ENCODE peak calls at places on chromosomes 7 and 10, in four cellular contexts. One of them, this sample, is unnamed.

GRCh38 chr7:159027803-159028455 is 116.7 kb downstream of the VIPR2 start:
- DNase-seq in RWPE1: peak
- DNase-seq in sciatic nerve: no peak
- DNase-seq in fibroblast of mammary gland: peak
- DNase-seq in this sample: no peak

GRCh38 chr7:21568762-21569161 is 25.9 kb downstream of the DNAH11 start:
- DNase-seq in RWPE1: peak
- DNase-seq in sciatic nerve: no peak
- DNase-seq in fibroblast of mammary gland: no peak
- DNase-seq in this sample: no peak

GRCh38 chr10:15738237-15738928 is 18.7 kb upstream of the ITGA8 start:
- DNase-seq in RWPE1: no peak
- DNase-seq in sciatic nerve: no peak
- DNase-seq in fibroblast of mammary gland: peak
- DNase-seq in this sample: no peak

GRCh38 chr10:113060221-113061053 is 110.4 kb downstream of the TCF7L2 start:
- DNase-seq in RWPE1: no peak
- DNase-seq in sciatic nerve: no peak
- DNase-seq in fibroblast of mammary gland: no peak
- DNase-seq in this sample: no peak

GRCh38 chr7:139231513-139232376 is 708 bp downstream of the UBN2 start:
- DNase-seq in RWPE1: peak
- DNase-seq in sciatic nerve: peak
- DNase-seq in fibroblast of mammary gland: peak
- DNase-seq in this sample: peak

GRCh38 chr10:68276224-68276623 is 44.3 kb upstream of the ATOH7 start:
- DNase-seq in RWPE1: no peak
- DNase-seq in sciatic nerve: no peak
- DNase-seq in fibroblast of mammary gland: no peak
- DNase-seq in this sample: no peak

GRCh38 chr10:102310356-102311024 is 65.2 kb downstream of the GBF1 start:
- DNase-seq in RWPE1: no peak
- DNase-seq in sciatic nerve: no peak
- DNase-seq in fibroblast of mammary gland: peak
- DNase-seq in this sample: peak

GRCh38 chr10:113037222-113037621 is 87.2 kb downstream of the TCF7L2 start:
- DNase-seq in RWPE1: no peak
- DNase-seq in sciatic nerve: no peak
- DNase-seq in fibroblast of mammary gland: no peak
- DNase-seq in this sample: no peak

GRCh38 chr10:61834519-61834918 is 67.0 kb upstream of the ARID5B start:
- DNase-seq in RWPE1: no peak
- DNase-seq in sciatic nerve: no peak
- DNase-seq in fibroblast of mammary gland: no peak
- DNase-seq in this sample: no peak

GRCh38 chr7:70571986-70572385 is 560.0 kb upstream of the GALNT17 start:
- DNase-seq in RWPE1: no peak
- DNase-seq in sciatic nerve: no peak
- DNase-seq in fibroblast of mammary gland: peak
- DNase-seq in this sample: no peak

GRCh38 chr10:64465653-64466052 is 944.5 kb downstream of the REEP3 start:
- DNase-seq in RWPE1: no peak
- DNase-seq in sciatic nerve: no peak
- DNase-seq in fibroblast of mammary gland: no peak
- DNase-seq in this sample: no peak

GRCh38 chr10:127563718-127564553 is 14.8 kb downstream of the NPS start:
- DNase-seq in RWPE1: no peak
- DNase-seq in sciatic nerve: no peak
- DNase-seq in fibroblast of mammary gland: peak
- DNase-seq in this sample: no peak

GRCh38 chr10:114777415-114777814 is 44.2 kb upstream of the FHIP2A start:
- DNase-seq in RWPE1: no peak
- DNase-seq in sciatic nerve: no peak
- DNase-seq in fibroblast of mammary gland: no peak
- DNase-seq in this sample: no peak

GRCh38 chr7:87759511-87759910 is 116.6 kb downstream of the SLC25A40 start:
- DNase-seq in RWPE1: no peak
- DNase-seq in sciatic nerve: no peak
- DNase-seq in fibroblast of mammary gland: no peak
- DNase-seq in this sample: no peak

GRCh38 chr10:132967540-132967939 is 25.2 kb upstream of the CFAP46 start:
- DNase-seq in RWPE1: no peak
- DNase-seq in sciatic nerve: peak
- DNase-seq in fibroblast of mammary gland: no peak
- DNase-seq in this sample: no peak

GRCh38 chr7:24741691-24742639 is 15.3 kb downstream of the GSDME start:
- DNase-seq in RWPE1: peak
- DNase-seq in sciatic nerve: no peak
- DNase-seq in fibroblast of mammary gland: peak
- DNase-seq in this sample: no peak

GRCh38 chr7:116316838-116317612 is 106.7 kb downstream of the TES start:
- DNase-seq in RWPE1: peak
- DNase-seq in sciatic nerve: no peak
- DNase-seq in fibroblast of mammary gland: peak
- DNase-seq in this sample: peak

GRCh38 chr7:94067506-94067905 is 63.4 kb upstream of the BET1 start:
- DNase-seq in RWPE1: no peak
- DNase-seq in sciatic nerve: no peak
- DNase-seq in fibroblast of mammary gland: peak
- DNase-seq in this sample: no peak

GRCh38 chr10:124152781-124153600 is 59.6 kb upstream of the CHST15 start:
- DNase-seq in RWPE1: peak
- DNase-seq in sciatic nerve: peak
- DNase-seq in fibroblast of mammary gland: peak
- DNase-seq in this sample: peak

GRCh38 chr7:3880221-3880935 is 579.3 kb downstream of the SDK1 start:
- DNase-seq in RWPE1: no peak
- DNase-seq in sciatic nerve: no peak
- DNase-seq in fibroblast of mammary gland: no peak
- DNase-seq in this sample: no peak

GRCh38 chr7:50857804-50858203 is 75.1 kb upstream of the GRB10 start:
- DNase-seq in RWPE1: no peak
- DNase-seq in sciatic nerve: no peak
- DNase-seq in fibroblast of mammary gland: no peak
- DNase-seq in this sample: peak

GRCh38 chr10:88045116-88045515 is 181.7 kb downstream of the PTEN start:
- DNase-seq in RWPE1: no peak
- DNase-seq in sciatic nerve: no peak
- DNase-seq in fibroblast of mammary gland: no peak
- DNase-seq in this sample: no peak

GRCh38 chr7:17672774-17673173 is 267.5 kb downstream of the SNX13 start:
- DNase-seq in RWPE1: no peak
- DNase-seq in sciatic nerve: no peak
- DNase-seq in fibroblast of mammary gland: no peak
- DNase-seq in this sample: no peak

GRCh38 chr10:35394411-35394851 is 58.1 kb downstream of the CCNY start:
- DNase-seq in RWPE1: no peak
- DNase-seq in sciatic nerve: no peak
- DNase-seq in fibroblast of mammary gland: no peak
- DNase-seq in this sample: no peak

GRCh38 chr7:53697913-53698312 is 662.5 kb downstream of the POM121L12 start:
- DNase-seq in RWPE1: no peak
- DNase-seq in sciatic nerve: no peak
- DNase-seq in fibroblast of mammary gland: no peak
- DNase-seq in this sample: no peak

GRCh38 chr7:43646603-43647313 is 63.9 kb downstream of the STK17A start:
- DNase-seq in RWPE1: no peak
- DNase-seq in sciatic nerve: no peak
- DNase-seq in fibroblast of mammary gland: peak
- DNase-seq in this sample: no peak

GRCh38 chr10:125137601-125138438 is 22.5 kb downstream of the CTBP2 start:
- DNase-seq in RWPE1: no peak
- DNase-seq in sciatic nerve: no peak
- DNase-seq in fibroblast of mammary gland: no peak
- DNase-seq in this sample: no peak

GRCh38 chr10:32241946-32242345 is 105.0 kb downstream of the EPC1 start:
- DNase-seq in RWPE1: no peak
- DNase-seq in sciatic nerve: no peak
- DNase-seq in fibroblast of mammary gland: peak
- DNase-seq in this sample: no peak

GRCh38 chr7:133364959-133365680 is 112.2 kb downstream of the EXOC4 start:
- DNase-seq in RWPE1: no peak
- DNase-seq in sciatic nerve: no peak
- DNase-seq in fibroblast of mammary gland: peak
- DNase-seq in this sample: no peak

GRCh38 chr10:27157150-27157549 is 2.0 kb downstream of the MASTL start:
- DNase-seq in RWPE1: no peak
- DNase-seq in sciatic nerve: no peak
- DNase-seq in fibroblast of mammary gland: peak
- DNase-seq in this sample: no peak

GRCh38 chr7:82677493-82677892 is 233.9 kb upstream of the CACNA2D1 start:
- DNase-seq in RWPE1: no peak
- DNase-seq in sciatic nerve: no peak
- DNase-seq in fibroblast of mammary gland: peak
- DNase-seq in this sample: no peak

GRCh38 chr10:47458466-47459154 is 25.3 kb downstream of the ANXA8 start:
- DNase-seq in RWPE1: peak
- DNase-seq in sciatic nerve: no peak
- DNase-seq in fibroblast of mammary gland: peak
- DNase-seq in this sample: no peak

GRCh38 chr10:63369711-63370110 is 96.1 kb downstream of the JMJD1C start:
- DNase-seq in RWPE1: no peak
- DNase-seq in sciatic nerve: no peak
- DNase-seq in fibroblast of mammary gland: no peak
- DNase-seq in this sample: no peak

GRCh38 chr7:120554960-120555571 is 282.1 kb downstream of the KCND2 start:
- DNase-seq in RWPE1: peak
- DNase-seq in sciatic nerve: no peak
- DNase-seq in fibroblast of mammary gland: peak
- DNase-seq in this sample: peak

GRCh38 chr7:102005933-102006332 is 188.5 kb downstream of the CUX1 start:
- DNase-seq in RWPE1: no peak
- DNase-seq in sciatic nerve: no peak
- DNase-seq in fibroblast of mammary gland: no peak
- DNase-seq in this sample: no peak

GRCh38 chr7:45980181-45980905 is 59.3 kb upstream of the IGFBP3 start:
- DNase-seq in RWPE1: no peak
- DNase-seq in sciatic nerve: no peak
- DNase-seq in fibroblast of mammary gland: peak
- DNase-seq in this sample: no peak

This sample was measured in COLO829.